ENCODE peak calls at places on chromosome X, in ten cellular contexts. W is A549; C is pancreas; E is CD8-positive, alpha-beta T cell; K is fibroblast of the aortic adventitia; B is HFF-Myc; D is right atrium auricular region; H is HCT116; M is IMR-90; V is vagina. I is an unnamed sample.

GRCh38 chrX:115330498-115331138 is 41.1 kb downstream of the LUZP4 start:
- DNase-seq in W (peak; percentile 18), C (no peak), E (no peak), K (peak; percentile 87), B (no peak), D (no peak), H (peak; percentile 44), M (peak; percentile 76), V (no peak), I (peak; percentile 18)

GRCh38 chrX:57771689-57772088 is 91.6 kb upstream of the NLRP2B start:
- DNase-seq in W (no peak), C (no peak), E (no peak), K (no peak), B (no peak), D (no peak), H (no peak), M (no peak), V (no peak), I (no peak)

GRCh38 chrX:73262991-73263390 is 48.3 kb upstream of the NAP1L2 start:
- DNase-seq in W (peak; percentile 1), C (no peak), E (no peak), K (peak; percentile 1), B (no peak), D (no peak), H (peak; percentile 0), M (no peak), V (no peak), I (peak; percentile 11)

GRCh38 chrX:102712967-102713677 is 874 bp downstream of the GPRASP2 start:
- DNase-seq in W (peak; percentile 55), C (peak; percentile 67), E (no peak), K (peak; percentile 72), B (no peak), D (peak; percentile 74), H (no peak), M (peak; percentile 41), V (no peak), I (no peak)

GRCh38 chrX:39258331-39258730 is 457.1 kb downstream of the MID1IP1 start:
- DNase-seq in W (no peak), C (no peak), E (no peak), K (no peak), B (no peak), D (no peak), H (no peak), M (no peak), V (no peak), I (no peak)

GRCh38 chrX:138018145-138018799 is 452.3 kb downstream of the ZIC3 start:
- DNase-seq in W (no peak), C (no peak), E (no peak), K (no peak), B (no peak), D (no peak), H (no peak), M (no peak), V (no peak), I (no peak)

GRCh38 chrX:30196322-30196721 is 19.0 kb upstream of the MAGEB2 start:
- DNase-seq in W (peak; percentile 35), C (no peak), E (no peak), K (peak; percentile 1), B (no peak), D (no peak), H (peak; percentile 7), M (peak; percentile 9), V (no peak), I (no peak)

GRCh38 chrX:9163153-9163790 is 129.3 kb upstream of the FAM9B start:
- DNase-seq in W (no peak), C (no peak), E (no peak), K (peak; percentile 23), B (no peak), D (no peak), H (no peak), M (peak; percentile 55), V (no peak), I (no peak)

GRCh38 chrX:6291444-6291843 is 62.8 kb upstream of the NLGN4X start:
- DNase-seq in W (no peak), C (no peak), E (no peak), K (no peak), B (no peak), D (no peak), H (no peak), M (no peak), V (no peak), I (no peak)

GRCh38 chrX:134373736-134374135 is 86.2 kb upstream of the HPRT1 start:
- DNase-seq in W (no peak), C (no peak), E (no peak), K (no peak), B (no peak), D (no peak), H (no peak), M (no peak), V (no peak), I (no peak)

GRCh38 chrX:136906921-136907510 is 26.5 kb upstream of the RBMX start:
- DNase-seq in W (no peak), C (no peak), E (no peak), K (no peak), B (no peak), D (no peak), H (no peak), M (no peak), V (no peak), I (no peak)

GRCh38 chrX:100704581-100705203 is 27.2 kb downstream of the SYTL4 start:
- DNase-seq in W (no peak), C (no peak), E (no peak), K (no peak), B (no peak), D (no peak), H (no peak), M (no peak), V (no peak), I (no peak)

GRCh38 chrX:1106478-1107210 is 105.8 kb downstream of the CRLF2 start:
- DNase-seq in W (no peak), C (no peak), E (no peak), K (no peak), B (no peak), D (no peak), H (no peak), M (no peak), V (no peak), I (no peak)

GRCh38 chrX:1111543-1112300 is 100.7 kb downstream of the CRLF2 start:
- DNase-seq in W (no peak), C (no peak), E (no peak), K (no peak), B (no peak), D (no peak), H (no peak), M (no peak), V (no peak), I (no peak)

GRCh38 chrX:1109580-1110119 is 102.8 kb downstream of the CRLF2 start:
- DNase-seq in W (no peak), C (no peak), E (no peak), K (no peak), B (no peak), D (no peak), H (no peak), M (no peak), V (no peak), I (no peak)

GRCh38 chrX:1108451-1109445 is 103.7 kb downstream of the CRLF2 start:
- DNase-seq in W (no peak), C (no peak), E (no peak), K (no peak), B (no peak), D (no peak), H (no peak), M (no peak), V (no peak), I (no peak)

GRCh38 chrX:1112321-1112720 is 100.1 kb downstream of the CRLF2 start:
- DNase-seq in W (no peak), C (no peak), E (no peak), K (no peak), B (no peak), D (no peak), H (no peak), M (no peak), V (no peak), I (no peak)
- H3K4me3 ChIP-seq in W (no peak overlapping the region), C (no peak overlapping the region), E (no peak overlapping the region), K (no peak overlapping the region), B (no peak overlapping the region), D (no peak overlapping the region), H (no peak overlapping the region), M (no peak overlapping the region), V (no peak overlapping the region), I (no peak overlapping the region)

DNA sequence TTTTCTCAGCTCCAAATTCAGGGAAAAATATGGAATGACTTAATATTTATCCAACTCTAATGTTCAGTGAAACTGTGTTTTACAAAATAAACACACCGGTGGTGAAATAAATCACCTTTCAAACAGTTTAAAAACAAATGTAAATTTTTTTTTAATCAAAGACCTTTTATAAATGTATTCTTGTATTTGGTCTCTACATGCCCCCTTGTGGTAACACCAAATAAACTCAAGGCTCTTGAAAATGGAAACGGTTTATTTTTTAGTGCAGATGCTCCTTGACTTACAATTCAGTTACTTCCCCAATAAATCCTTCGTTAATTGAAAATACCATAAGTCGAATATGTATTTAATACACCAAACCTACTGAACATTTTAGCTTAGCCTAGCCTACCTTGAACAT is 45.9 kb upstream of the ITM2A start:
- DNase-seq in W (no peak), C (no peak), E (no peak), K (peak; percentile 28), B (no peak), D (no peak), H (no peak), M (peak; percentile 1), V (no peak), I (no peak)
- TF ChIP-seq CTCF in W (peak; percentile 34), C (no peak), E (peak; percentile 55), K (peak; percentile 46), B (no peak), D (peak; percentile 14), H (no peak), M (peak; percentile 34), V (no peak), I (peak; percentile 37)

GRCh38 chrX:317424-318067 is 1.1 kb downstream of the GTPBP6 start:
- DNase-seq in W (peak; percentile 84), C (no peak), E (no peak), K (no peak), B (no peak), D (no peak), H (no peak), M (no peak), V (no peak), I (no peak)
- H3K4me3 ChIP-seq in W (peak overlapping the region; percentile 93), C (peak overlapping the region; percentile 83), E (peak overlapping the region; percentile 69), K (peak overlapping the region; percentile 73), B (peak overlapping the region; percentile 63), D (peak overlapping the region; percentile 97), H (peak overlapping the region; percentile 62), M (peak overlapping the region; percentile 82), V (peak overlapping the region; percentile 96), I (no peak overlapping the region)

DNA sequence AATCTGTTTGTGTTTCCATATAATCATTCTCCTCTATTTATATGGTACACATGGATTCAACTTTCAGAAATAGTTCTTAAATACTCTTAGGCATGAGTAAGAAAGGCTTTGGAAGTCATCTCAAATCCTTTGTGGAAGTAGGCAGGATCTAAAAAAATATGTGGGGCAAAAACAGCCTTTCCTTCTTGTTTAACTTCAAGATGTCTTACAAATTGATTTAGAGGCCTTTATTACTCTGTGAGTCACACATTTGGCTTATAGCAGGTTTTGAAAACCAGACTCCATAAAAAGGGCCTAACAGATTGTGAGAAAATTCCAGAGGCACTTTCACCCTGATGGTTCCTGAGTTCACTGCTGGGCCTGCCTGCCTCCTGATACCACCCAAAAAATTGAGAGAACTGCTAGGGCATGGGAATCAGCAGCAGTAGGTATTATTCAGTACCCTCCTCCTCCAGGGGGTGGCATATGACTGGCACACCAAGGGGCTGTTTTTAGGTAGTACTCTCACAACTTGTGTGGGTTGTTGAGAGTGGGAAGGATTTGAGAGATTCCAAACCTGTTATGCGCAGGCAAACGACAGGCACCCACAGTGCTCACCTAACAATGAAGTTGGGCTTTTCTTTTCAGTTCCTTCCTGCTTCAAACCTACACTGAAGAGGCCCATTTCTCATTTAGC is 162.7 kb upstream of the MBNL3 start:
- DNase-seq in W (no peak), C (no peak), E (no peak), K (peak; percentile 5), B (no peak), D (no peak), H (no peak), M (peak; percentile 2), V (peak; percentile 42), I (no peak)
- TF ChIP-seq CTCF in W (no peak), C (no peak), E (no peak), K (no peak), B (no peak), D (no peak), H (peak; percentile 8), M (no peak), V (no peak), I (no peak)